ENCODE peak calls at places on chromosomes 3 and 15, in ten cellular contexts. One of them, this sample, is unnamed.

GRCh38 chr15:55993804-55994539 is 560 bp upstream of the NEDD4 start:
- DNase-seq in DND-41: no peak
- DNase-seq in body of pancreas: no peak
- DNase-seq in A549: peak; percentile 50
- DNase-seq in GM12878: no peak
- DNase-seq in tibial nerve: no peak
- DNase-seq in HepG2: peak; percentile 24
- DNase-seq in upper lobe of right lung: no peak
- DNase-seq in ascending aorta: no peak
- DNase-seq in psoas muscle: no peak
- DNase-seq in this sample: no peak

GRCh38 chr3:194691481-194692281 is 6.0 kb downstream of the FAM43A start:
- DNase-seq in DND-41: no peak
- DNase-seq in body of pancreas: no peak
- DNase-seq in A549: no peak
- DNase-seq in GM12878: peak; percentile 85
- DNase-seq in tibial nerve: no peak
- DNase-seq in HepG2: no peak
- DNase-seq in upper lobe of right lung: no peak
- DNase-seq in ascending aorta: no peak
- DNase-seq in psoas muscle: no peak
- DNase-seq in this sample: no peak

GRCh38 chr15:93830221-93830765 is 401.1 kb upstream of the MCTP2 start:
- DNase-seq in DND-41: no peak
- DNase-seq in body of pancreas: no peak
- DNase-seq in A549: no peak
- DNase-seq in GM12878: no peak
- DNase-seq in tibial nerve: no peak
- DNase-seq in HepG2: no peak
- DNase-seq in upper lobe of right lung: no peak
- DNase-seq in ascending aorta: no peak
- DNase-seq in psoas muscle: no peak
- DNase-seq in this sample: no peak

GRCh38 chr3:119258915-119259314 is 18.2 kb upstream of the B4GALT4 start:
- DNase-seq in DND-41: no peak
- DNase-seq in body of pancreas: no peak
- DNase-seq in A549: no peak
- DNase-seq in GM12878: no peak
- DNase-seq in tibial nerve: no peak
- DNase-seq in HepG2: no peak
- DNase-seq in upper lobe of right lung: no peak
- DNase-seq in ascending aorta: no peak
- DNase-seq in psoas muscle: no peak
- DNase-seq in this sample: no peak

GRCh38 chr3:124986153-124987143 is 51.9 kb upstream of the MUC13 start:
- DNase-seq in DND-41: no peak
- DNase-seq in body of pancreas: peak; percentile 51
- DNase-seq in A549: peak; percentile 72
- DNase-seq in GM12878: no peak
- DNase-seq in tibial nerve: no peak
- DNase-seq in HepG2: no peak
- DNase-seq in upper lobe of right lung: no peak
- DNase-seq in ascending aorta: no peak
- DNase-seq in psoas muscle: no peak
- DNase-seq in this sample: no peak

GRCh38 chr15:52879145-52879544 is 89.0 kb upstream of the ONECUT1 start:
- DNase-seq in DND-41: no peak
- DNase-seq in body of pancreas: no peak
- DNase-seq in A549: no peak
- DNase-seq in GM12878: no peak
- DNase-seq in tibial nerve: no peak
- DNase-seq in HepG2: no peak
- DNase-seq in upper lobe of right lung: no peak
- DNase-seq in ascending aorta: no peak
- DNase-seq in psoas muscle: no peak
- DNase-seq in this sample: no peak

GRCh38 chr3:151330899-151331298 is 1.6 kb upstream of the P2RY13 start:
- DNase-seq in DND-41: no peak
- DNase-seq in body of pancreas: no peak
- DNase-seq in A549: no peak
- DNase-seq in GM12878: no peak
- DNase-seq in tibial nerve: no peak
- DNase-seq in HepG2: no peak
- DNase-seq in upper lobe of right lung: no peak
- DNase-seq in ascending aorta: no peak
- DNase-seq in psoas muscle: no peak
- DNase-seq in this sample: no peak

GRCh38 chr3:170056710-170057454 is 19.1 kb downstream of the GPR160 start:
- DNase-seq in DND-41: no peak
- DNase-seq in body of pancreas: no peak
- DNase-seq in A549: no peak
- DNase-seq in GM12878: peak; percentile 84
- DNase-seq in tibial nerve: no peak
- DNase-seq in HepG2: no peak
- DNase-seq in upper lobe of right lung: no peak
- DNase-seq in ascending aorta: no peak
- DNase-seq in psoas muscle: no peak
- DNase-seq in this sample: no peak

GRCh38 chr3:149395107-149396089 is 17.9 kb upstream of the TM4SF1 start:
- DNase-seq in DND-41: no peak
- DNase-seq in body of pancreas: peak; percentile 64
- DNase-seq in A549: no peak
- DNase-seq in GM12878: no peak
- DNase-seq in tibial nerve: peak; percentile 59
- DNase-seq in HepG2: peak; percentile 63
- DNase-seq in upper lobe of right lung: no peak
- DNase-seq in ascending aorta: no peak
- DNase-seq in psoas muscle: no peak
- DNase-seq in this sample: no peak

GRCh38 chr3:11810276-11810675 is 36.4 kb downstream of the TAMM41 start:
- DNase-seq in DND-41: no peak
- DNase-seq in body of pancreas: no peak
- DNase-seq in A549: no peak
- DNase-seq in GM12878: no peak
- DNase-seq in tibial nerve: no peak
- DNase-seq in HepG2: no peak
- DNase-seq in upper lobe of right lung: no peak
- DNase-seq in ascending aorta: no peak
- DNase-seq in psoas muscle: no peak
- DNase-seq in this sample: no peak

GRCh38 chr3:46662771-46663551 is 30.5 kb downstream of the ALS2CL start:
- DNase-seq in DND-41: peak; percentile 2
- DNase-seq in body of pancreas: peak; percentile 42
- DNase-seq in A549: no peak
- DNase-seq in GM12878: no peak
- DNase-seq in tibial nerve: peak; percentile 60
- DNase-seq in HepG2: no peak
- DNase-seq in upper lobe of right lung: no peak
- DNase-seq in ascending aorta: no peak
- DNase-seq in psoas muscle: peak; percentile 85
- DNase-seq in this sample: no peak

GRCh38 chr3:46660003-46660402 is 33.5 kb downstream of the ALS2CL start:
- DNase-seq in DND-41: peak; percentile 2
- DNase-seq in body of pancreas: no peak
- DNase-seq in A549: no peak
- DNase-seq in GM12878: no peak
- DNase-seq in tibial nerve: no peak
- DNase-seq in HepG2: no peak
- DNase-seq in upper lobe of right lung: no peak
- DNase-seq in ascending aorta: no peak
- DNase-seq in psoas muscle: no peak
- DNase-seq in this sample: no peak

GRCh38 chr3:46659285-46659684 is 34.2 kb downstream of the ALS2CL start:
- DNase-seq in DND-41: no peak
- DNase-seq in body of pancreas: no peak
- DNase-seq in A549: no peak
- DNase-seq in GM12878: no peak
- DNase-seq in tibial nerve: no peak
- DNase-seq in HepG2: no peak
- DNase-seq in upper lobe of right lung: no peak
- DNase-seq in ascending aorta: no peak
- DNase-seq in psoas muscle: no peak
- DNase-seq in this sample: no peak

GRCh38 chr3:46661776-46662766 is 31.4 kb downstream of the ALS2CL start:
- DNase-seq in DND-41: peak; percentile 1
- DNase-seq in body of pancreas: no peak
- DNase-seq in A549: no peak
- DNase-seq in GM12878: no peak
- DNase-seq in tibial nerve: no peak
- DNase-seq in HepG2: no peak
- DNase-seq in upper lobe of right lung: no peak
- DNase-seq in ascending aorta: no peak
- DNase-seq in psoas muscle: peak; percentile 46
- DNase-seq in this sample: no peak

GRCh38 chr3:46660543-46661523 is 32.6 kb downstream of the ALS2CL start:
- DNase-seq in DND-41: no peak
- DNase-seq in body of pancreas: no peak
- DNase-seq in A549: no peak
- DNase-seq in GM12878: no peak
- DNase-seq in tibial nerve: no peak
- DNase-seq in HepG2: no peak
- DNase-seq in upper lobe of right lung: no peak
- DNase-seq in ascending aorta: no peak
- DNase-seq in psoas muscle: no peak
- DNase-seq in this sample: no peak
- TF ChIP-seq CTCF in DND-41: peak; percentile 27
- TF ChIP-seq CTCF in body of pancreas: no peak
- TF ChIP-seq CTCF in A549: no peak
- TF ChIP-seq CTCF in GM12878: no peak
- TF ChIP-seq CTCF in tibial nerve: no peak
- TF ChIP-seq CTCF in HepG2: peak; percentile 54
- TF ChIP-seq CTCF in upper lobe of right lung: no peak
- TF ChIP-seq CTCF in ascending aorta: no peak
- TF ChIP-seq CTCF in psoas muscle: no peak
- TF ChIP-seq CTCF in this sample: no peak

DNA sequence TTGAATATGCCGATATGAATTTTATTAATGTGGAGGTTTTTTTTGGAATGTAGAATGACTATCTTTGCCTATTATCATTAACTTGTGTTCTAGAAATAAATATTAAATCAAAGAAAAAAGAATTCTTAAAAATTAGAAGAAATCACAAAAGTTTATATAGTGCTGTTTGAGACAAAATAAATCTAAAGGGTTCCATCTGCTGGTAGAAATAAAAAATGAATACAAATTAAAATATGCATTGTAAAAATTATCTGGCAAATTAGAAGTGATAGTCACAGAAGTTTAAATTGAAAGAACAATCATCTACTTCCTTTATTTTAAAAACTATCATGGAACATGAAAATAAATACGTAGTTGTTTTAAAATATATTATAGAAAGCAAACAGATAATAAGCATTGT is 22.7 kb upstream of the ZBTB20 start:
- DNase-seq in DND-41: no peak
- DNase-seq in body of pancreas: no peak
- DNase-seq in A549: no peak
- DNase-seq in GM12878: no peak
- DNase-seq in tibial nerve: no peak
- DNase-seq in HepG2: no peak
- DNase-seq in upper lobe of right lung: no peak
- DNase-seq in ascending aorta: no peak
- DNase-seq in psoas muscle: no peak
- DNase-seq in this sample: no peak
- TF ChIP-seq CTCF in DND-41: peak; percentile 34
- TF ChIP-seq CTCF in body of pancreas: no peak
- TF ChIP-seq CTCF in A549: peak; percentile 21
- TF ChIP-seq CTCF in GM12878: no peak
- TF ChIP-seq CTCF in tibial nerve: no peak
- TF ChIP-seq CTCF in HepG2: no peak
- TF ChIP-seq CTCF in upper lobe of right lung: peak; percentile 43
- TF ChIP-seq CTCF in ascending aorta: no peak
- TF ChIP-seq CTCF in psoas muscle: peak; percentile 52
- TF ChIP-seq CTCF in this sample: peak; percentile 20

GRCh38 chr15:48638966-48639365 is 6.5 kb downstream of the FBN1 start:
- DNase-seq in DND-41: no peak
- DNase-seq in body of pancreas: no peak
- DNase-seq in A549: no peak
- DNase-seq in GM12878: no peak
- DNase-seq in tibial nerve: no peak
- DNase-seq in HepG2: no peak
- DNase-seq in upper lobe of right lung: no peak
- DNase-seq in ascending aorta: no peak
- DNase-seq in psoas muscle: no peak
- DNase-seq in this sample: no peak

GRCh38 chr15:48643776-48644497 is 1.6 kb downstream of the FBN1 start:
- DNase-seq in DND-41: no peak
- DNase-seq in body of pancreas: no peak
- DNase-seq in A549: no peak
- DNase-seq in GM12878: no peak
- DNase-seq in tibial nerve: no peak
- DNase-seq in HepG2: no peak
- DNase-seq in upper lobe of right lung: no peak
- DNase-seq in ascending aorta: no peak
- DNase-seq in psoas muscle: no peak
- DNase-seq in this sample: no peak

GRCh38 chr15:48643236-48643635 is 2.3 kb downstream of the FBN1 start:
- DNase-seq in DND-41: no peak
- DNase-seq in body of pancreas: no peak
- DNase-seq in A549: no peak
- DNase-seq in GM12878: no peak
- DNase-seq in tibial nerve: no peak
- DNase-seq in HepG2: no peak
- DNase-seq in upper lobe of right lung: no peak
- DNase-seq in ascending aorta: no peak
- DNase-seq in psoas muscle: no peak
- DNase-seq in this sample: no peak

GRCh38 chr15:48642795-48643194 is 2.7 kb downstream of the FBN1 start:
- DNase-seq in DND-41: no peak
- DNase-seq in body of pancreas: no peak
- DNase-seq in A549: no peak
- DNase-seq in GM12878: no peak
- DNase-seq in tibial nerve: no peak
- DNase-seq in HepG2: no peak
- DNase-seq in upper lobe of right lung: no peak
- DNase-seq in ascending aorta: no peak
- DNase-seq in psoas muscle: no peak
- DNase-seq in this sample: no peak

DNA sequence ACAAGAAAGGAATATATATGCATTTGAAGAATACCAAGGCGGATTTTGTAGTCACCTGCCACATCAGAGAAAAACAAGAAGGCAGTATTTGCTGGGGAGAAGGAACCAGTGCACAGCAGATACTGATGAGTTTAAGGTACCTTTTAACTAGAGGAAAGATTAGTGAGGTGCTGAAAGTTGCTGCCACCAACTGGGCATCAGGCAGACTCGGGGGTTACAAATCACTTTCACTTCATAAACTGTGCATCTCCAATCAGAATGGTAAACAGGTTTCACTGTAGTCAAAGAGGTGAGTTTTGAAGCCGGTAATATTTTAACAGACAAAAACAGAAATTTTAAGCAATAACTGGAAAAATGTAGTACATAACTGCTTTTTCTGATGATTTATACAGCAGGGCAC is 4.1 kb downstream of the FBN1 start:
- DNase-seq in DND-41: no peak
- DNase-seq in body of pancreas: no peak
- DNase-seq in A549: no peak
- DNase-seq in GM12878: peak; percentile 23
- DNase-seq in tibial nerve: no peak
- DNase-seq in HepG2: no peak
- DNase-seq in upper lobe of right lung: no peak
- DNase-seq in ascending aorta: no peak
- DNase-seq in psoas muscle: no peak
- DNase-seq in this sample: peak; percentile 6
- TF ChIP-seq CTCF in DND-41: peak; percentile 48
- TF ChIP-seq CTCF in body of pancreas: no peak
- TF ChIP-seq CTCF in A549: no peak
- TF ChIP-seq CTCF in GM12878: peak; percentile 51
- TF ChIP-seq CTCF in tibial nerve: peak; percentile 39
- TF ChIP-seq CTCF in HepG2: peak; percentile 34
- TF ChIP-seq CTCF in upper lobe of right lung: no peak
- TF ChIP-seq CTCF in ascending aorta: no peak
- TF ChIP-seq CTCF in psoas muscle: no peak
- TF ChIP-seq CTCF in this sample: no peak

GRCh38 chr15:68113273-68113672 is 59.2 kb downstream of the PIAS1 start:
- DNase-seq in DND-41: no peak
- DNase-seq in body of pancreas: peak; percentile 29
- DNase-seq in A549: no peak
- DNase-seq in GM12878: no peak
- DNase-seq in tibial nerve: no peak
- DNase-seq in HepG2: peak; percentile 64
- DNase-seq in upper lobe of right lung: no peak
- DNase-seq in ascending aorta: no peak
- DNase-seq in psoas muscle: no peak
- DNase-seq in this sample: no peak
- TF ChIP-seq CTCF in DND-41: no peak
- TF ChIP-seq CTCF in body of pancreas: no peak
- TF ChIP-seq CTCF in A549: no peak
- TF ChIP-seq CTCF in GM12878: no peak
- TF ChIP-seq CTCF in tibial nerve: no peak
- TF ChIP-seq CTCF in HepG2: no peak
- TF ChIP-seq CTCF in upper lobe of right lung: no peak
- TF ChIP-seq CTCF in ascending aorta: no peak
- TF ChIP-seq CTCF in psoas muscle: no peak
- TF ChIP-seq CTCF in this sample: no peak

This sample was measured in activated CD8-positive, alpha-beta T cell treated with anti-CD3 and anti-CD28 coated beads for 36 hours.